ENCODE peak calls at places on chromosomes 13 and 19, in seven cellular contexts. R is HEK293T; U is amygdala; G is stimulated activated CD4-positive, alpha-beta T cell treated with anti-CD3 and anti-CD28 coated beads, Interleukin-15, amount 100 ng/mL, for 24 hours; P is Daoy; Q is amniotic stem cell; I is globus pallidus. Z is an unnamed sample.
A peak's percentile ranks its signal among the peaks of the same experiment; 100 is the strongest.

GRCh38 chr19:17192751-17193150 is 22.4 kb upstream of the USE1 start:
- DNase-seq in R (no peak), U (no peak), G (no peak), P (no peak), Q (no peak), I (no peak), Z (no peak)

GRCh38 chr13:101157261-101157660 is 259.0 kb downstream of the NALCN start:
- DNase-seq in R (no peak), U (no peak), G (no peak), P (no peak), Q (no peak), I (no peak), Z (no peak)

GRCh38 chr13:47100214-47100853 is 203.5 kb upstream of the HTR2A start:
- DNase-seq in R (no peak), U (no peak), G (no peak), P (no peak), Q (no peak), I (no peak), Z (no peak)

GRCh38 chr19:5615756-5616327 is 6.7 kb downstream of the SAFB2 start:
- DNase-seq in R (no peak), U (no peak), G (no peak), P (no peak), Q (no peak), I (no peak), Z (no peak)

GRCh38 chr19:21947775-21948174 is 63.0 kb downstream of the ZNF208 start:
- DNase-seq in R (peak; percentile 5), U (no peak), G (no peak), P (no peak), Q (no peak), I (no peak), Z (no peak)

GRCh38 chr13:19845758-19846157 is 17.7 kb downstream of the ZMYM5 start:
- DNase-seq in R (peak; percentile 7), U (no peak), G (peak; percentile 19), P (peak; percentile 84), Q (peak; percentile 94), I (peak; percentile 16), Z (peak; percentile 12)

GRCh38 chr19:9953802-9954542 is 17.7 kb upstream of the OLFM2 start:
- DNase-seq in R (no peak), U (peak; percentile 64), G (no peak), P (peak; percentile 51), Q (no peak), I (peak; percentile 38), Z (no peak)

GRCh38 chr19:7873304-7874079 is 698 bp downstream of the PRR36 start:
- DNase-seq in R (no peak), U (no peak), G (no peak), P (no peak), Q (no peak), I (no peak), Z (peak; percentile 38)

GRCh38 chr13:26618726-26619125 is 61.2 kb downstream of the WASF3 start:
- DNase-seq in R (no peak), U (no peak), G (no peak), P (no peak), Q (no peak), I (no peak), Z (no peak)

GRCh38 chr19:6743071-6743470 is 3.6 kb downstream of the TRIP10 start:
- DNase-seq in R (no peak), U (no peak), G (no peak), P (no peak), Q (no peak), I (no peak), Z (no peak)

GRCh38 chr13:43805071-43805468 is 18.3 kb upstream of the ENOX1 start:
- DNase-seq in R (no peak), U (no peak), G (peak; percentile 35), P (peak; percentile 86), Q (peak; percentile 82), I (peak; percentile 76), Z (no peak)

GRCh38 chr13:112875627-112876026 is 93.4 kb upstream of the MCF2L start:
- DNase-seq in R (no peak), U (no peak), G (no peak), P (no peak), Q (no peak), I (no peak), Z (no peak)

GRCh38 chr19:39951686-39952085 is 17.3 kb upstream of the FCGBP start:
- DNase-seq in R (no peak), U (no peak), G (no peak), P (peak; percentile 54), Q (no peak), I (no peak), Z (no peak)

GRCh38 chr19:18373407-18373891 is 12.5 kb upstream of the GDF15 start:
- DNase-seq in R (no peak), U (no peak), G (no peak), P (no peak), Q (no peak), I (no peak), Z (no peak)

GRCh38 chr19:53545271-53546065 is 7.5 kb downstream of the ZNF331 start:
- DNase-seq in R (no peak), U (no peak), G (no peak), P (peak; percentile 75), Q (peak; percentile 23), I (no peak), Z (no peak)

GRCh38 chr13:99289674-99290337 is 17.4 kb downstream of the GPR183 start:
- DNase-seq in R (no peak), U (no peak), G (peak; percentile 61), P (no peak), Q (no peak), I (no peak), Z (no peak)

GRCh38 chr13:50909605-50910482 is at the start of gene RNASEH2B:
- DNase-seq in R (peak; percentile 71), U (peak; percentile 63), G (peak; percentile 84), P (peak; percentile 73), Q (peak; percentile 24), I (peak; percentile 45), Z (peak; percentile 61)

GRCh38 chr13:19950374-19950773 is 8.2 kb upstream of the ZMYM2 start:
- DNase-seq in R (no peak), U (no peak), G (no peak), P (no peak), Q (no peak), I (no peak), Z (no peak)

GRCh38 chr19:58395220-58395978 is at the start of gene RNF225:
- DNase-seq in R (no peak), U (no peak), G (peak; percentile 59), P (peak; percentile 63), Q (no peak), I (no peak), Z (peak; percentile 13)

GRCh38 chr19:18731562-18732008 is 48.1 kb downstream of the CRTC1 start:
- DNase-seq in R (no peak), U (no peak), G (peak; percentile 10), P (peak; percentile 70), Q (no peak), I (no peak), Z (no peak)

GRCh38 chr13:67880916-67881315 is 650.8 kb upstream of the PCDH9 start:
- DNase-seq in R (no peak), U (no peak), G (no peak), P (no peak), Q (peak; percentile 6), I (no peak), Z (no peak)

GRCh38 chr13:50366488-50367174 is 351.4 kb downstream of the KCNRG start:
- DNase-seq in R (no peak), U (no peak), G (peak; percentile 57), P (no peak), Q (no peak), I (no peak), Z (no peak)

GRCh38 chr19:41363371-41363752 is 587 bp downstream of the B9D2 start:
- DNase-seq in R (no peak), U (no peak), G (no peak), P (no peak), Q (no peak), I (no peak), Z (no peak)

GRCh38 chr13:99416411-99417121 is 84.7 kb upstream of the TM9SF2 start:
- DNase-seq in R (no peak), U (no peak), G (no peak), P (no peak), Q (no peak), I (no peak), Z (no peak)

GRCh38 chr13:111228262-111229144 is 91.9 kb upstream of the TEX29 start:
- DNase-seq in R (no peak), U (no peak), G (no peak), P (peak; percentile 78), Q (no peak), I (no peak), Z (peak; percentile 64)

GRCh38 chr19:4709440-4710280 is 14.0 kb downstream of the DPP9 start:
- DNase-seq in R (no peak), U (no peak), G (no peak), P (no peak), Q (no peak), I (no peak), Z (no peak)

GRCh38 chr13:46961719-46962118 is 64.9 kb upstream of the HTR2A start:
- DNase-seq in R (peak; percentile 6), U (no peak), G (no peak), P (peak; percentile 17), Q (peak; percentile 15), I (no peak), Z (no peak)

GRCh38 chr13:22828081-22828480 is 352.7 kb upstream of the SGCG start:
- DNase-seq in R (no peak), U (no peak), G (no peak), P (peak; percentile 78), Q (no peak), I (no peak), Z (no peak)

GRCh38 chr13:87674143-87674772 is 3.1 kb downstream of the SLITRK5 start:
- DNase-seq in R (peak; percentile 41), U (no peak), G (no peak), P (no peak), Q (no peak), I (no peak), Z (peak; percentile 56)

GRCh38 chr13:33691980-33692379 is 126.0 kb upstream of the RFC3 start:
- DNase-seq in R (no peak), U (no peak), G (no peak), P (no peak), Q (no peak), I (no peak), Z (no peak)

GRCh38 chr13:94351292-94352000 is 128.0 kb downstream of the DCT start:
- DNase-seq in R (no peak), U (no peak), G (peak; percentile 53), P (peak; percentile 66), Q (no peak), I (no peak), Z (no peak)

GRCh38 chr13:109840201-109840892 is 54.0 kb upstream of the IRS2 start:
- DNase-seq in R (no peak), U (no peak), G (peak; percentile 39), P (peak; percentile 71), Q (no peak), I (no peak), Z (no peak)

GRCh38 chr19:42201489-42202289 is 15.8 kb downstream of the DEDD2 start:
- DNase-seq in R (no peak), U (no peak), G (peak; percentile 62), P (no peak), Q (no peak), I (peak; percentile 51), Z (no peak)

GRCh38 chr13:39590466-39591036 is 12.4 kb downstream of the LHFPL6 start:
- DNase-seq in R (no peak), U (no peak), G (no peak), P (no peak), Q (no peak), I (no peak), Z (peak; percentile 7)

GRCh38 chr13:25762795-25763377 is 288.9 kb downstream of the SHISA2 start:
- DNase-seq in R (no peak), U (no peak), G (no peak), P (no peak), Q (no peak), I (no peak), Z (no peak)

GRCh38 chr13:99985886-99986527 is 4.4 kb downstream of the ZIC2 start:
- DNase-seq in R (no peak), U (no peak), G (no peak), P (no peak), Q (no peak), I (no peak), Z (peak; percentile 55)

Z was measured in G401.